ENCODE peak calls at places on chromosomes 13 and 19, in ten cellular contexts. S is fibroblast of lung, Z is transverse colon, Q is neural progenitor cell, H is cardiac muscle cell, L is tibial nerve, N is AG04450, U is GM12865, E is fibroblast of the aortic adventitia, T is H1. R is an unnamed sample.

GRCh38 chr13:32901994-32902780 is 114.0 kb upstream of the KL start:
- DNase-seq in S (peak; percentile 32), Z (no peak), Q (no peak), H (no peak), L (no peak), N (no peak), U (no peak), E (peak; percentile 52), T (no peak), R (no peak)

GRCh38 chr13:71210861-71211260 is 656.1 kb downstream of the DACH1 start:
- DNase-seq in S (no peak), Z (no peak), Q (no peak), H (no peak), L (no peak), N (no peak), U (no peak), E (no peak), T (no peak), R (no peak)

GRCh38 chr13:23901365-23901764 is 4.1 kb upstream of the C1QTNF9B start:
- DNase-seq in S (peak; percentile 55), Z (no peak), Q (no peak), H (no peak), L (no peak), N (no peak), U (peak; percentile 38), E (no peak), T (no peak), R (peak; percentile 44)

GRCh38 chr19:37905936-37906867 is at the start of gene WDR87:
- DNase-seq in S (peak; percentile 24), Z (peak; percentile 55), Q (peak; percentile 96), H (no peak), L (no peak), N (no peak), U (peak; percentile 76), E (peak; percentile 4), T (peak; percentile 87), R (no peak)

GRCh38 chr13:113342820-113343691 is 20.9 kb downstream of the GRTP1 start:
- DNase-seq in S (no peak), Z (no peak), Q (no peak), H (no peak), L (no peak), N (no peak), U (no peak), E (no peak), T (no peak), R (no peak)

GRCh38 chr13:36332986-36333385 is 13.2 kb downstream of the SPART start:
- DNase-seq in S (peak; percentile 38), Z (no peak), Q (no peak), H (no peak), L (no peak), N (no peak), U (no peak), E (peak; percentile 43), T (no peak), R (no peak)

GRCh38 chr13:97911311-97912138 is 42.0 kb upstream of the IPO5 start:
- DNase-seq in S (peak; percentile 40), Z (no peak), Q (peak; percentile 39), H (no peak), L (no peak), N (no peak), U (peak; percentile 38), E (peak; percentile 15), T (no peak), R (peak; percentile 33)

GRCh38 chr19:38013913-38014575 is 107.0 kb downstream of the SIPA1L3 start:
- DNase-seq in S (peak; percentile 42), Z (no peak), Q (no peak), H (no peak), L (no peak), N (no peak), U (no peak), E (no peak), T (no peak), R (no peak)

GRCh38 chr13:35630551-35631275 is 154.2 kb upstream of the MAB21L1 start:
- DNase-seq in S (peak; percentile 54), Z (no peak), Q (peak; percentile 83), H (peak; percentile 75), L (no peak), N (peak; percentile 16), U (peak; percentile 44), E (peak; percentile 75), T (no peak), R (peak; percentile 30)

GRCh38 chr19:39126312-39126561 is 651 bp downstream of the PAK4 start:
- DNase-seq in S (no peak), Z (no peak), Q (no peak), H (no peak), L (no peak), N (no peak), U (no peak), E (no peak), T (no peak), R (no peak)

GRCh38 chr19:39124136-39124764 is 1.3 kb upstream of the PAK4 start:
- DNase-seq in S (no peak), Z (no peak), Q (no peak), H (no peak), L (no peak), N (no peak), U (no peak), E (no peak), T (no peak), R (no peak)

GRCh38 chr19:39126593-39127187 is 1.1 kb downstream of the PAK4 start:
- DNase-seq in S (peak; percentile 38), Z (peak; percentile 84), Q (peak; percentile 63), H (no peak), L (no peak), N (no peak), U (no peak), E (peak; percentile 54), T (no peak), R (no peak)

GRCh38 chr19:39125199-39125553 is 410 bp upstream of the PAK4 start:
- DNase-seq in S (no peak), Z (no peak), Q (no peak), H (no peak), L (no peak), N (no peak), U (no peak), E (no peak), T (no peak), R (no peak)

DNA sequence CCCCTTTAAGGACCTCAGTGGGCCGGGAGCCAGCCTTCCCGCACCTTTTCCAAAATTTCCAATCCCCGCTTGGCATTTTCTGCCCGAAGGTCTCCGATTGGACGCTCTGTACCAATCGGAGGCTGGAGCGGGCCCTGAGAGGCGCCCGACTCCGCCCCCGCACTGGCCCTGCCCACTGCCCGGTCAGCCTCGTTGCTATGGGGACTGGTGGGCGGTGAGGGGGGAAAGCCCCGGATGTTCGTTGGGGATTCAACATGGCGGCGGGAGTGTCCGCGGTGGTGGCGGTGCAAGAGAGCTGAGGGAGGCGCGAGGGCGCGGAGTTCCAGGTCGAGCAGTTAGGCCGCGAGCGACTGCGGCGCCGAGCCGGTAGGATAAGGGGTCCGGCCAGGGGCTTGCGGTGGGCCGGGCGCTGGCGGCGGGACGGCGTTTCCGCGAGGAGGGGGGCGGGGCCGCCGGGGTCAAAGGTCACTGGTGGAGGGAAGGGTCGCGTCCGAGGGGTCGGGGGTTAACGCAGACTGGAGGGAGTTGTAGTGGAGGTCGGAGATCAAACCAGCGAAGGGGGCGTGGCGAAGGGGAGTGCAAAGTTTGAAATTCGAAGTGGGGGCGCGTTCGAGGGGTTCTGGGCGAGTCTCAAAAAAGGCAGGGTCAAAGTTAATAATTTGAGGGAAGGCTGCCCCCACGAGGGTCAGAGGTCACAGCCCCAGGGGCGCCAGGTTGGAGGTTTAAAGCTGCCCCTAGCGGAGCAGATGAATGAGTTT is at the start of gene PAK4:
- DNase-seq in S (peak; percentile 96), Z (peak; percentile 98), Q (peak; percentile 99), H (peak; percentile 98), L (peak; percentile 98), N (peak; percentile 91), U (peak; percentile 98), E (peak; percentile 96), T (peak; percentile 84), R (peak; percentile 96)
- TF ChIP-seq CTCF in S (no peak), Z (peak; percentile 19), Q (peak; percentile 23), H (no peak), L (peak; percentile 10), N (no peak), U (no peak), E (no peak), T (no peak), R (no peak)

DNA sequence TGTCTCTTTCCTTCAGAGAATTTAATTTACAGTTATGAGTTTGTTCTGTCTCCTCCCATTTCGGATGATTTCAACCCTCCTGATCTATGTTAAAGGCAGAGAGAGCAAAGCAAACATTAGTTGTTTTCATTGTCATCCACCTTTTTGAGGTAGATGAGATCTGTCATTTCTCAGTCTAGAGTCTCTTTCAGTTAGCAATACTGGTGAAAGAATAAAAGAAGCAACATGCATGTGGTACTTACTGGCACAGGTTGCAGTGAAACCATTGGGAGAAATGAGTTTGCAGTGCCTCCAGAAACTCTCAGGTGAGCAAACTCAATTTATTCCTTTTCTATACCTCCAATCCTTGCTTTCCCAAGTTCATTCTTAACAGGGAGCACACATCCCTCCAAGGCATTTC is 99.4 kb downstream of the RBM26 start:
- DNase-seq in S (no peak), Z (no peak), Q (no peak), H (no peak), L (no peak), N (no peak), U (no peak), E (no peak), T (no peak), R (no peak)
- H3K4me3 ChIP-seq in S (no peak overlapping the region), Z (no peak overlapping the region), Q (no peak overlapping the region), H (no peak overlapping the region), L (no peak overlapping the region), N (no peak overlapping the region), U (no peak overlapping the region), E (no peak overlapping the region), T (no peak overlapping the region), R (no peak overlapping the region)

GRCh38 chr19:3825286-3825956 is 39.2 kb upstream of the MATK start:
- DNase-seq in S (no peak), Z (no peak), Q (no peak), H (no peak), L (no peak), N (no peak), U (no peak), E (no peak), T (no peak), R (no peak)
- TF ChIP-seq CTCF in S (no peak), Z (no peak), Q (no peak), H (no peak), L (no peak), N (no peak), U (no peak), E (no peak), T (no peak), R (no peak)

DNA sequence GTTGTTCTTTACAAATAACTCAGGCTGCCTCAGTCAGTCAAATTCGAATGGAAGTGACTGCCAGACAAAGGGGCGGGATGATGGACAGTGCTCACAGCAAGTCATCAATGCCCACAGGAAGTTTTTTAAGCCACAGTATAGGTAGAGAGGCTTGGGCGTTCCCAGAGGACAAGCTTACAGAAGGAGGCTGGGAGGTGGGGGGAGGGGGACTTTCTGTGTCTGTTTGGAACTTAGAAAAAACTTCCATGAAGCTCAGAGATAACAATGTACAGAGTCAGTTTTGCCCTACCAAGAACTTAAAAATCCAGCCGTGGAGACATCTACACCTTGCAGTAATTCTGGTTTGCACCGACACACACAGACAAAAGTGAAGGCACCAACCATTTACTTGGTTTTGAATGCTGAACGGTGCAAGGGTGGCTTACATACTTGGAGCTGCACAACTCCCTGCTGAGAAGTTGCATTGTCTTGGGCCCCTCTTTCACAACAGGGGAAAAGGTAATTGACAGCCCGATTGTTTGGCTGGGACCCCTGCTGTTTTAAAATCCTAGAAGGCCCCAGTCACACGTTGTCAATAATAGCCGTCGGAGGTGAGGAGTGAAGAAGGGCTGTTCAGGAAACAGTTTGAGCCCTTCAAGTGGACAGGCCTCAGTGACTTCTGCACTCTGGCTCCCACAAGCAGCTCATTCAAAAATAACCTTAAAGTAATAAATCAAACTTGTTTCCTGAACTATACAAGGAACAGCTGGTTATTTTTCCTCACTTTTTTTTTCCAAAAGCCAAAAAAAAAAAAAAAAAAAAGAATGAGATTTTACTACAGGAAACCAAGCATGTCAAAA is 18.8 kb upstream of the SPRY2 start:
- DNase-seq in S (no peak), Z (no peak), Q (peak; percentile 95), H (peak; percentile 64), L (no peak), N (no peak), U (no peak), E (peak; percentile 69), T (peak; percentile 78), R (no peak)
- H3K4me3 ChIP-seq in S (no peak overlapping the region), Z (no peak overlapping the region), Q (peak overlapping the region; percentile 33), H (no peak overlapping the region), L (no peak overlapping the region), N (no peak overlapping the region), U (no peak overlapping the region), E (no peak overlapping the region), T (peak overlapping the region; percentile 23), R (no peak overlapping the region)